ENCODE peak calls at places on chromosomes 4 and X, in five cellular contexts. O is AG04450; I is stimulated activated naive B cell treated with anti-CD40 and anti-IgM and Interleukin-4, amounts not matched to agents 10 μg/mL and 1 μg/mL and 100 μg/mL, for 72 hours; L is stimulated activated CD8-positive, alpha-beta memory T cell treated with anti-CD3 and anti-CD28 coated beads, Interleukin-2, amount 100 ng/mL, for 48 hours; V is NCI-H187. T is an unnamed sample.

GRCh38 chrX:45765726-45766125 is 565.0 kb upstream of the DIPK2B start:
- DNase-seq in O (no peak), I (no peak), L (no peak), V (no peak), T (no peak)

GRCh38 chrX:117610049-117610448 is 506.6 kb downstream of the KLHL13 start:
- DNase-seq in O (no peak), I (no peak), L (no peak), V (no peak), T (no peak)

GRCh38 chr4:8837181-8837811 is 34.3 kb downstream of the HMX1 start:
- DNase-seq in O (no peak), I (no peak), L (no peak), V (no peak), T (no peak)

GRCh38 chrX:112760697-112761096 is 79.9 kb downstream of the AMOT start:
- DNase-seq in O (no peak), I (no peak), L (no peak), V (no peak), T (peak; percentile 16)

GRCh38 chr4:36064147-36064546 is 180.2 kb downstream of the ARAP2 start:
- DNase-seq in O (no peak), I (no peak), L (no peak), V (no peak), T (no peak)

GRCh38 chrX:132090370-132091152 is 37.3 kb downstream of the FRMD7 start:
- DNase-seq in O (no peak), I (no peak), L (no peak), V (no peak), T (no peak)

GRCh38 chr4:108466936-108467902 is 153.2 kb upstream of the RPL34 start:
- DNase-seq in O (peak; percentile 73), I (no peak), L (no peak), V (no peak), T (peak; percentile 22)

GRCh38 chrX:153873282-153874090 is 12.5 kb downstream of the L1CAM start:
- DNase-seq in O (no peak), I (no peak), L (no peak), V (no peak), T (no peak)

GRCh38 chr4:3276961-3277360 is 15.9 kb upstream of the RGS12 start:
- DNase-seq in O (peak; percentile 32), I (no peak), L (no peak), V (no peak), T (no peak)

GRCh38 chr4:67393699-67394281 is 151.5 kb downstream of the CENPC start:
- DNase-seq in O (peak; percentile 16), I (no peak), L (no peak), V (no peak), T (peak; percentile 9)

GRCh38 chrX:119512145-119512800 is 44.0 kb downstream of the SLC25A5 start:
- DNase-seq in O (peak; percentile 18), I (no peak), L (no peak), V (peak; percentile 12), T (peak; percentile 10)

GRCh38 chrX:139881130-139881529 is 51.7 kb downstream of the ATP11C start:
- DNase-seq in O (no peak), I (no peak), L (no peak), V (no peak), T (no peak)

GRCh38 chrX:134971926-134972325 is 18.9 kb upstream of the SMIM10 start:
- DNase-seq in O (no peak), I (no peak), L (no peak), V (no peak), T (no peak)

GRCh38 chrX:320126-320783 is 1.7 kb upstream of the GTPBP6 start:
- DNase-seq in O (no peak), I (no peak), L (no peak), V (no peak), T (no peak)

GRCh38 chr4:73675623-73676022 is 55.4 kb upstream of the RASSF6 start:
- DNase-seq in O (no peak), I (no peak), L (no peak), V (peak; percentile 34), T (no peak)

GRCh38 chr4:107548211-107548905 is 171.7 kb downstream of the PAPSS1 start:
- DNase-seq in O (no peak), I (no peak), L (no peak), V (no peak), T (no peak)

GRCh38 chr4:172134536-172134935 is 321.3 kb downstream of the GALNTL6 start:
- DNase-seq in O (no peak), I (no peak), L (no peak), V (no peak), T (no peak)

GRCh38 chr4:7964459-7964858 is 24.8 kb upstream of the AFAP1 start:
- DNase-seq in O (no peak), I (no peak), L (no peak), V (no peak), T (no peak)

GRCh38 chr4:111362891-111363290 is 740.0 kb upstream of the PITX2 start:
- DNase-seq in O (no peak), I (no peak), L (no peak), V (no peak), T (no peak)

GRCh38 chr4:14916554-14917304 is 85.6 kb upstream of the CPEB2 start:
- DNase-seq in O (peak; percentile 8), I (no peak), L (no peak), V (no peak), T (no peak)

GRCh38 chr4:95095352-95095974 is 337.7 kb downstream of the BMPR1B start:
- DNase-seq in O (no peak), I (no peak), L (no peak), V (no peak), T (no peak)

GRCh38 chr4:38891051-38891738 is 23.6 kb downstream of the FAM114A1 start:
- DNase-seq in O (no peak), I (no peak), L (no peak), V (no peak), T (no peak)

GRCh38 chr4:186789671-186790070 is 66.0 kb upstream of the FAT1 start:
- DNase-seq in O (peak; percentile 66), I (no peak), L (no peak), V (no peak), T (no peak)

T was measured in GM06990.